ENCODE peak calls at places on chromosomes 6 and 20, in nine cellular contexts. L is NB4; O is kidney glomerular epithelial cell; A is activated naive CD8-positive, alpha-beta T cell treated with anti-CD3 and anti-CD28 coated beads for 36 hours; Y is SJCRH30; R is AG09309; U is ELF-1; J is fibroblast of gingiva; B is astrocyte of the spinal cord. P is an unnamed sample.

GRCh38 chr20:56843817-56844216 is 214.7 kb downstream of the TFAP2C start:
- DNase-seq in L (no peak), O (no peak), A (no peak), Y (peak), R (no peak), U (no peak), J (no peak), B (no peak), P (no peak)

GRCh38 chr6:15349379-15349778 is 103.5 kb downstream of the JARID2 start:
- DNase-seq in L (no peak), O (no peak), A (no peak), Y (no peak), R (no peak), U (no peak), J (no peak), B (no peak), P (no peak)

GRCh38 chr6:44010411-44011349 is 116.6 kb downstream of the MRPL14 start:
- DNase-seq in L (peak), O (peak), A (no peak), Y (peak), R (peak), U (no peak), J (peak), B (peak), P (no peak)

GRCh38 chr6:75609639-75610590 is 8.2 kb downstream of the SENP6 start:
- DNase-seq in L (no peak), O (no peak), A (no peak), Y (peak), R (no peak), U (no peak), J (peak), B (peak), P (no peak)

GRCh38 chr6:1297746-1298145 is 14.2 kb upstream of the FOXQ1 start:
- DNase-seq in L (no peak), O (peak), A (no peak), Y (no peak), R (peak), U (no peak), J (no peak), B (peak), P (no peak)

GRCh38 chr20:50824137-50824536 is 29.3 kb downstream of the BCAS4 start:
- DNase-seq in L (no peak), O (no peak), A (no peak), Y (no peak), R (no peak), U (no peak), J (peak), B (peak), P (no peak)

GRCh38 chr20:24034820-24035219 is 46.2 kb upstream of the GGTLC1 start:
- DNase-seq in L (no peak), O (no peak), A (no peak), Y (no peak), R (no peak), U (no peak), J (peak), B (no peak), P (no peak)

GRCh38 chr6:17101422-17102257 is at the start of gene STMND1:
- DNase-seq in L (no peak), O (peak), A (no peak), Y (peak), R (no peak), U (peak), J (no peak), B (peak), P (no peak)

GRCh38 chr6:11773581-11773980 is 5.0 kb downstream of the ADTRP start:
- DNase-seq in L (no peak), O (no peak), A (no peak), Y (no peak), R (no peak), U (no peak), J (no peak), B (no peak), P (no peak)

GRCh38 chr6:16711551-16712249 is 49.6 kb downstream of the ATXN1 start:
- DNase-seq in L (peak), O (peak), A (no peak), Y (no peak), R (no peak), U (no peak), J (no peak), B (no peak), P (no peak)

GRCh38 chr6:131063028-131063763 is at the start of gene EPB41L2:
- DNase-seq in L (peak), O (peak), A (peak), Y (peak), R (no peak), U (peak), J (peak), B (peak), P (peak)